ENCODE peak calls at places on chromosomes 6 and 20, in four cellular contexts. X is A172; G is effector CD8-positive, alpha-beta T cell; M is MCF 10A. D is an unnamed sample.

GRCh38 chr20:16011061-16011460 is 562.2 kb downstream of the KIF16B start:
- DNase-seq in X (no peak), G (no peak), M (no peak), D (no peak)

GRCh38 chr20:25319241-25320034 is 71.2 kb downstream of the ABHD12 start:
- DNase-seq in X (no peak), G (no peak), M (no peak), D (no peak)

GRCh38 chr6:154526997-154527396 is 16.5 kb upstream of the CNKSR3 start:
- DNase-seq in X (no peak), G (no peak), M (no peak), D (no peak)

GRCh38 chr20:63294536-63294900 is 1.5 kb downstream of the COL20A1 start:
- DNase-seq in X (no peak), G (no peak), M (no peak), D (no peak)

GRCh38 chr6:134921980-134922313 is 28.0 kb downstream of the ALDH8A1 start:
- DNase-seq in X (no peak), G (no peak), M (no peak), D (no peak)

GRCh38 chr6:24982231-24982630 is 46.5 kb upstream of the RIPOR2 start:
- DNase-seq in X (no peak), G (no peak), M (no peak), D (peak; percentile 38)

GRCh38 chr6:3001773-3002293 is 2.1 kb downstream of the NQO2 start:
- DNase-seq in X (peak; percentile 84), G (no peak), M (peak; percentile 85), D (peak; percentile 81)

GRCh38 chr6:108732101-108732870 is 115.9 kb upstream of the ARMC2 start:
- DNase-seq in X (peak; percentile 93), G (no peak), M (peak; percentile 83), D (peak; percentile 79)

GRCh38 chr6:129575378-129576118 is 134.4 kb downstream of the ARHGAP18 start:
- DNase-seq in X (peak; percentile 52), G (no peak), M (peak; percentile 68), D (peak; percentile 56)

GRCh38 chr6:90098637-90099036 is 198.0 kb downstream of the BACH2 start:
- DNase-seq in X (no peak), G (no peak), M (peak; percentile 41), D (peak; percentile 36)

GRCh38 chr6:121498481-121499276 is 63.2 kb downstream of the GJA1 start:
- DNase-seq in X (no peak), G (no peak), M (no peak), D (peak; percentile 44)

GRCh38 chr20:32484221-32485125 is 100.7 kb downstream of the NOL4L start:
- DNase-seq in X (no peak), G (peak; percentile 37), M (peak; percentile 8), D (no peak)

GRCh38 chr6:105940990-105941389 is 145.1 kb upstream of the PRDM1 start:
- DNase-seq in X (no peak), G (no peak), M (peak; percentile 4), D (no peak)

GRCh38 chr6:95574811-95575210 is 2.5 kb upstream of the MANEA start:
- DNase-seq in X (no peak), G (no peak), M (peak; percentile 75), D (peak; percentile 80)

GRCh38 chr6:29705389-29706231 is 17.6 kb upstream of the HLA-F start:
- DNase-seq in X (peak; percentile 65), G (no peak), M (peak; percentile 72), D (peak; percentile 70)

GRCh38 chr20:60583741-60584140 is 625.5 kb downstream of the CDH26 start:
- DNase-seq in X (no peak), G (no peak), M (peak; percentile 3), D (peak; percentile 32)

GRCh38 chr6:47097092-47097945 is 55.2 kb upstream of the ADGRF1 start:
- DNase-seq in X (peak; percentile 73), G (peak; percentile 5), M (peak; percentile 87), D (peak; percentile 84)

GRCh38 chr20:11686900-11687543 is 230.7 kb upstream of the BTBD3 start:
- DNase-seq in X (no peak), G (no peak), M (no peak), D (no peak)

GRCh38 chr20:32681175-32682084 is 7.7 kb upstream of the C20orf203 start:
- DNase-seq in X (peak; percentile 66), G (no peak), M (peak; percentile 79), D (peak; percentile 88)

GRCh38 chr6:4129446-4129845 is 5.9 kb downstream of the ECI2 start:
- DNase-seq in X (peak; percentile 35), G (no peak), M (no peak), D (no peak)

GRCh38 chr6:155414049-155414448 is 41.6 kb downstream of the NOX3 start:
- DNase-seq in X (no peak), G (no peak), M (no peak), D (no peak)

GRCh38 chr6:11975353-11975977 is 36.6 kb upstream of the HIVEP1 start:
- DNase-seq in X (no peak), G (no peak), M (no peak), D (no peak)

GRCh38 chr6:44100088-44100550 is 27.1 kb downstream of the MRPL14 start:
- DNase-seq in X (no peak), G (no peak), M (peak; percentile 40), D (peak; percentile 60)

GRCh38 chr20:59752101-59752586 is 147.8 kb downstream of the PHACTR3 start:
- DNase-seq in X (no peak), G (no peak), M (no peak), D (no peak)

GRCh38 chr6:43355862-43356590 is 13.4 kb downstream of the ZNF318 start:
- DNase-seq in X (no peak), G (no peak), M (no peak), D (peak; percentile 25)

GRCh38 chr6:157760589-157761330 is 62.3 kb upstream of the SNX9 start:
- DNase-seq in X (peak; percentile 79), G (no peak), M (peak; percentile 80), D (peak; percentile 68)